ENCODE peak calls at places on chromosome 18, in ten cellular contexts. One of them, this sample, is unnamed.

GRCh38 chr18:67652296-67652695 is 135.8 kb upstream of the DSEL start:
- DNase-seq in Caco-2: no peak
- DNase-seq in astrocyte of the spinal cord: no peak
- DNase-seq in cardiac muscle cell: no peak
- DNase-seq in right lobe of liver: no peak
- DNase-seq in suprapubic skin: no peak
- DNase-seq in lung: no peak
- DNase-seq in BJ: no peak
- DNase-seq in stomach: no peak
- DNase-seq in IMR-90: no peak
- DNase-seq in this sample: no peak

GRCh38 chr18:2981212-2981728 is 31.7 kb downstream of the LPIN2 start:
- DNase-seq in Caco-2: no peak
- DNase-seq in astrocyte of the spinal cord: peak
- DNase-seq in cardiac muscle cell: no peak
- DNase-seq in right lobe of liver: no peak
- DNase-seq in suprapubic skin: no peak
- DNase-seq in lung: no peak
- DNase-seq in BJ: peak
- DNase-seq in stomach: no peak
- DNase-seq in IMR-90: peak
- DNase-seq in this sample: no peak

GRCh38 chr18:13455960-13456471 is 237.5 kb downstream of the LDLRAD4 start:
- DNase-seq in Caco-2: no peak
- DNase-seq in astrocyte of the spinal cord: no peak
- DNase-seq in cardiac muscle cell: no peak
- DNase-seq in right lobe of liver: peak
- DNase-seq in suprapubic skin: peak
- DNase-seq in lung: no peak
- DNase-seq in BJ: no peak
- DNase-seq in stomach: no peak
- DNase-seq in IMR-90: no peak
- DNase-seq in this sample: no peak

GRCh38 chr18:48308027-48308635 is 101.1 kb downstream of the ZBTB7C start:
- DNase-seq in Caco-2: peak
- DNase-seq in astrocyte of the spinal cord: no peak
- DNase-seq in cardiac muscle cell: no peak
- DNase-seq in right lobe of liver: no peak
- DNase-seq in suprapubic skin: peak
- DNase-seq in lung: no peak
- DNase-seq in BJ: no peak
- DNase-seq in stomach: peak
- DNase-seq in IMR-90: no peak
- DNase-seq in this sample: peak

GRCh38 chr18:10142496-10143160 is 228.8 kb downstream of the VAPA start:
- DNase-seq in Caco-2: no peak
- DNase-seq in astrocyte of the spinal cord: peak
- DNase-seq in cardiac muscle cell: no peak
- DNase-seq in right lobe of liver: no peak
- DNase-seq in suprapubic skin: no peak
- DNase-seq in lung: no peak
- DNase-seq in BJ: no peak
- DNase-seq in stomach: no peak
- DNase-seq in IMR-90: peak
- DNase-seq in this sample: no peak

GRCh38 chr18:31977270-31977872 is 34.4 kb upstream of the TRAPPC8 start:
- DNase-seq in Caco-2: peak
- DNase-seq in astrocyte of the spinal cord: peak
- DNase-seq in cardiac muscle cell: peak
- DNase-seq in right lobe of liver: peak
- DNase-seq in suprapubic skin: no peak
- DNase-seq in lung: no peak
- DNase-seq in BJ: no peak
- DNase-seq in stomach: no peak
- DNase-seq in IMR-90: peak
- DNase-seq in this sample: peak

GRCh38 chr18:72697706-72698105 is 153.6 kb upstream of the CBLN2 start:
- DNase-seq in Caco-2: no peak
- DNase-seq in astrocyte of the spinal cord: no peak
- DNase-seq in cardiac muscle cell: no peak
- DNase-seq in right lobe of liver: no peak
- DNase-seq in suprapubic skin: no peak
- DNase-seq in lung: no peak
- DNase-seq in BJ: no peak
- DNase-seq in stomach: no peak
- DNase-seq in IMR-90: no peak
- DNase-seq in this sample: no peak

GRCh38 chr18:57797209-57797651 is 5.9 kb downstream of the ATP8B1 start:
- DNase-seq in Caco-2: peak
- DNase-seq in astrocyte of the spinal cord: no peak
- DNase-seq in cardiac muscle cell: no peak
- DNase-seq in right lobe of liver: peak
- DNase-seq in suprapubic skin: no peak
- DNase-seq in lung: no peak
- DNase-seq in BJ: no peak
- DNase-seq in stomach: peak
- DNase-seq in IMR-90: no peak
- DNase-seq in this sample: peak

GRCh38 chr18:61546598-61546997 is 213.4 kb downstream of the CDH20 start:
- DNase-seq in Caco-2: no peak
- DNase-seq in astrocyte of the spinal cord: peak
- DNase-seq in cardiac muscle cell: no peak
- DNase-seq in right lobe of liver: no peak
- DNase-seq in suprapubic skin: no peak
- DNase-seq in lung: no peak
- DNase-seq in BJ: peak
- DNase-seq in stomach: no peak
- DNase-seq in IMR-90: peak
- DNase-seq in this sample: no peak

GRCh38 chr18:61545281-61546245 is 212.3 kb downstream of the CDH20 start:
- DNase-seq in Caco-2: no peak
- DNase-seq in astrocyte of the spinal cord: no peak
- DNase-seq in cardiac muscle cell: no peak
- DNase-seq in right lobe of liver: no peak
- DNase-seq in suprapubic skin: no peak
- DNase-seq in lung: no peak
- DNase-seq in BJ: no peak
- DNase-seq in stomach: no peak
- DNase-seq in IMR-90: no peak
- DNase-seq in this sample: no peak

GRCh38 chr18:61542596-61542995 is 209.4 kb downstream of the CDH20 start:
- DNase-seq in Caco-2: no peak
- DNase-seq in astrocyte of the spinal cord: no peak
- DNase-seq in cardiac muscle cell: no peak
- DNase-seq in right lobe of liver: no peak
- DNase-seq in suprapubic skin: no peak
- DNase-seq in lung: no peak
- DNase-seq in BJ: no peak
- DNase-seq in stomach: no peak
- DNase-seq in IMR-90: no peak
- DNase-seq in this sample: no peak

GRCh38 chr18:61543518-61543917 is 210.3 kb downstream of the CDH20 start:
- DNase-seq in Caco-2: no peak
- DNase-seq in astrocyte of the spinal cord: no peak
- DNase-seq in cardiac muscle cell: no peak
- DNase-seq in right lobe of liver: no peak
- DNase-seq in suprapubic skin: no peak
- DNase-seq in lung: no peak
- DNase-seq in BJ: no peak
- DNase-seq in stomach: no peak
- DNase-seq in IMR-90: no peak
- DNase-seq in this sample: no peak

DNA sequence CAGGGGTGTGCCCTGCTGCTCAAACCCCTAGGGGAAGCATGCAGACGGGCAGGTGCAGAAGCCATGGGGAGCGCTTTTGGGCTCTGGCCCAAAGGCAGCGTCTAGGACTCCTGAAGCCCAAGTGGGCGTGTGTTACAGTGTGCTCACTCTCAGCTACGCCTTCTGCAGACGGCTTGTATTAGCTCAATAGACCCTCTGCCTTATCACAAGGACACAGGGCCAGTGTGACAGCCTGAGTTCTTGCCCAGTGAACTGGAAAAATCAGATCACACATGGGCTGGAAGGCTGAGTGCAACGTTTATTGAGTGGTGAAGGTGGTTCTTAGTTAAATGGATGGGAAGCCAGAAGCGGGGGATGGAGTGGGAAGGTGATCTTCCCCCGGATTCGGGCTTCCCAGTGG is 210.9 kb downstream of the CDH20 start:
- DNase-seq in Caco-2: no peak
- DNase-seq in astrocyte of the spinal cord: no peak
- DNase-seq in cardiac muscle cell: peak
- DNase-seq in right lobe of liver: no peak
- DNase-seq in suprapubic skin: no peak
- DNase-seq in lung: no peak
- DNase-seq in BJ: no peak
- DNase-seq in stomach: no peak
- DNase-seq in IMR-90: no peak
- DNase-seq in this sample: no peak
- TF ChIP-seq CTCF in Caco-2: no peak
- TF ChIP-seq CTCF in astrocyte of the spinal cord: no peak
- TF ChIP-seq CTCF in cardiac muscle cell: no peak
- TF ChIP-seq CTCF in right lobe of liver: no peak
- TF ChIP-seq CTCF in suprapubic skin: no peak
- TF ChIP-seq CTCF in lung: no peak
- TF ChIP-seq CTCF in BJ: no peak
- TF ChIP-seq CTCF in stomach: no peak
- TF ChIP-seq CTCF in IMR-90: no peak
- TF ChIP-seq CTCF in this sample: no peak

DNA sequence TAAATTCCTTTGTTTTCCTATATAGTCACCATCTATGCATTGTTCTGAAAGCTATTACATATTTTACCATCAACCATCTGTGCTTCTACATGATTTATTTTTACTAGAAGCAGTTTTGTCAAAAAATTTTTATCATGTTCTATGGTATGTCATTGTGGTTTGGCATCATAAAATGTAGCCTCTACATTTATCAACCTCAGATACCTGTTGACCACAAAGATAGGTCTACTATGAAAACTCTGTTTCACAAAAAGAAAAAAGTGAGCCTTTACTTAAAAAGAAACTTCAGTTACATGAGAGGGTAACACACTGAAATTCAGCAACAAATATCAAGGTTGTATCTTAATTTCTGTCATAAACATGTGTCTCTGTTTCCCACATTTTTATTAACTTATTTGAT is 3.7 kb downstream of the BCL2 start:
- DNase-seq in Caco-2: no peak
- DNase-seq in astrocyte of the spinal cord: no peak
- DNase-seq in cardiac muscle cell: no peak
- DNase-seq in right lobe of liver: no peak
- DNase-seq in suprapubic skin: no peak
- DNase-seq in lung: no peak
- DNase-seq in BJ: no peak
- DNase-seq in stomach: no peak
- DNase-seq in IMR-90: no peak
- DNase-seq in this sample: no peak
- H3K4me3 ChIP-seq in Caco-2: no peak
- H3K4me3 ChIP-seq in astrocyte of the spinal cord: no peak
- H3K4me3 ChIP-seq in cardiac muscle cell: no peak
- H3K4me3 ChIP-seq in right lobe of liver: no peak
- H3K4me3 ChIP-seq in suprapubic skin: no peak
- H3K4me3 ChIP-seq in lung: no peak
- H3K4me3 ChIP-seq in BJ: no peak
- H3K4me3 ChIP-seq in stomach: no peak
- H3K4me3 ChIP-seq in IMR-90: no peak
- H3K4me3 ChIP-seq in this sample: no peak

GRCh38 chr18:8936646-8937045 is 165.9 kb upstream of the NDUFV2 start:
- DNase-seq in Caco-2: peak
- DNase-seq in astrocyte of the spinal cord: no peak
- DNase-seq in cardiac muscle cell: no peak
- DNase-seq in right lobe of liver: no peak
- DNase-seq in suprapubic skin: no peak
- DNase-seq in lung: no peak
- DNase-seq in BJ: no peak
- DNase-seq in stomach: no peak
- DNase-seq in IMR-90: no peak
- DNase-seq in this sample: no peak

GRCh38 chr18:8937695-8938094 is 164.8 kb upstream of the NDUFV2 start:
- DNase-seq in Caco-2: peak
- DNase-seq in astrocyte of the spinal cord: no peak
- DNase-seq in cardiac muscle cell: no peak
- DNase-seq in right lobe of liver: no peak
- DNase-seq in suprapubic skin: no peak
- DNase-seq in lung: no peak
- DNase-seq in BJ: no peak
- DNase-seq in stomach: no peak
- DNase-seq in IMR-90: no peak
- DNase-seq in this sample: no peak

GRCh38 chr18:8938817-8939216 is 163.7 kb upstream of the NDUFV2 start:
- DNase-seq in Caco-2: no peak
- DNase-seq in astrocyte of the spinal cord: no peak
- DNase-seq in cardiac muscle cell: no peak
- DNase-seq in right lobe of liver: no peak
- DNase-seq in suprapubic skin: no peak
- DNase-seq in lung: no peak
- DNase-seq in BJ: no peak
- DNase-seq in stomach: no peak
- DNase-seq in IMR-90: peak
- DNase-seq in this sample: no peak

GRCh38 chr18:8933714-8934284 is 168.7 kb upstream of the NDUFV2 start:
- DNase-seq in Caco-2: no peak
- DNase-seq in astrocyte of the spinal cord: peak
- DNase-seq in cardiac muscle cell: no peak
- DNase-seq in right lobe of liver: no peak
- DNase-seq in suprapubic skin: no peak
- DNase-seq in lung: no peak
- DNase-seq in BJ: no peak
- DNase-seq in stomach: no peak
- DNase-seq in IMR-90: peak
- DNase-seq in this sample: no peak

DNA sequence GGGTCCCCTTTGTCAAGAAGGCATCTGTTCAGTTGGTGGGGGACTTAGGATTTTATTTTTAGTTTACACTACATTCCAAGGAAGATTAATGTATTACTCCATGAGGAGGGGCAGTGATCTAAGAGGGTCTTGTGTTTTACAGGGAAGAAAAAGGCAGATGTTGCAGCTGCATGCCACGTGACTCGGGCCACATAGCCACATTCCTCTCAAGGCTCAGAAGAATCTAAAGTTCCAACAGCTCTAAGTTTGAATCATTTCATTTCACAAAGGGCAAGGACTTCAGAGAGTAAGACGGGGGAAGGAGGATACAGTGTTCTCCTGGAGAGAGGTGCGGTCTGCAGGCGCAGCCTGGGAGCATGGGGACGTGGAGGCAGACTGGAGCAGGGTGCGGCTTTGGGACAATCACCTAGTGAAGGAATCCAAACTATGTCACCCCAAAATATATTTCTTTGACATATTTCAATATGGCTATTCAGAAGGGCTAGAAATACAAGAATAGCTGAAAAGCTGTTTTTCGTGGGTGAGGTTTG is 165.3 kb upstream of the NDUFV2 start:
- DNase-seq in Caco-2: no peak
- DNase-seq in astrocyte of the spinal cord: no peak
- DNase-seq in cardiac muscle cell: no peak
- DNase-seq in right lobe of liver: no peak
- DNase-seq in suprapubic skin: no peak
- DNase-seq in lung: no peak
- DNase-seq in BJ: no peak
- DNase-seq in stomach: no peak
- DNase-seq in IMR-90: peak
- DNase-seq in this sample: no peak
- TF ChIP-seq CTCF in Caco-2: no peak
- TF ChIP-seq CTCF in astrocyte of the spinal cord: no peak
- TF ChIP-seq CTCF in cardiac muscle cell: no peak
- TF ChIP-seq CTCF in right lobe of liver: no peak
- TF ChIP-seq CTCF in suprapubic skin: no peak
- TF ChIP-seq CTCF in lung: no peak
- TF ChIP-seq CTCF in BJ: no peak
- TF ChIP-seq CTCF in stomach: no peak
- TF ChIP-seq CTCF in IMR-90: no peak
- TF ChIP-seq CTCF in this sample: no peak

GRCh38 chr18:43961713-43962112 is 684.4 kb upstream of the SYT4 start:
- DNase-seq in Caco-2: no peak
- DNase-seq in astrocyte of the spinal cord: no peak
- DNase-seq in cardiac muscle cell: no peak
- DNase-seq in right lobe of liver: no peak
- DNase-seq in suprapubic skin: no peak
- DNase-seq in lung: no peak
- DNase-seq in BJ: no peak
- DNase-seq in stomach: no peak
- DNase-seq in IMR-90: no peak
- DNase-seq in this sample: no peak
- H3K4me3 ChIP-seq in Caco-2: no peak
- H3K4me3 ChIP-seq in astrocyte of the spinal cord: no peak
- H3K4me3 ChIP-seq in cardiac muscle cell: no peak
- H3K4me3 ChIP-seq in right lobe of liver: no peak
- H3K4me3 ChIP-seq in suprapubic skin: no peak
- H3K4me3 ChIP-seq in lung: no peak
- H3K4me3 ChIP-seq in BJ: no peak
- H3K4me3 ChIP-seq in stomach: no peak
- H3K4me3 ChIP-seq in IMR-90: no peak
- H3K4me3 ChIP-seq in this sample: no peak